ENCODE peak calls at places on chromosomes 3 and 15, in eight cellular contexts. N, Y, E, G, A, P, S and V are unnamed samples.

GRCh38 chr3:131109156-131109555 is 82.5 kb downstream of the NEK11 start:
- DNase-seq in N (no peak), Y (no peak), E (no peak), G (no peak), A (no peak), P (no peak), S (no peak), V (no peak)

GRCh38 chr3:55604846-55605245 is 117.7 kb upstream of the WNT5A start:
- DNase-seq in N (no peak), Y (no peak), E (no peak), G (no peak), A (no peak), P (no peak), S (no peak), V (no peak)

GRCh38 chr3:51163051-51163450 is 222.0 kb upstream of the MANF start:
- DNase-seq in N (no peak), Y (no peak), E (no peak), G (no peak), A (no peak), P (no peak), S (no peak), V (no peak)

GRCh38 chr3:27905625-27906024 is 183.5 kb upstream of the EOMES start:
- DNase-seq in N (no peak), Y (no peak), E (no peak), G (no peak), A (no peak), P (no peak), S (no peak), V (no peak)

GRCh38 chr3:42898896-42899675 is 6.9 kb upstream of the ZNF662 start:
- DNase-seq in N (no peak), Y (no peak), E (no peak), G (no peak), A (no peak), P (no peak), S (no peak), V (no peak)

GRCh38 chr3:174089592-174089991 is 692.0 kb downstream of the NLGN1 start:
- DNase-seq in N (no peak), Y (no peak), E (no peak), G (no peak), A (no peak), P (no peak), S (no peak), V (no peak)

GRCh38 chr3:10507331-10507730 is 1.9 kb upstream of the ATP2B2 start:
- DNase-seq in N (no peak), Y (no peak), E (no peak), G (no peak), A (no peak), P (no peak), S (no peak), V (no peak)

GRCh38 chr3:66228707-66229106 is 7.9 kb downstream of the SLC25A26 start:
- DNase-seq in N (no peak), Y (peak), E (no peak), G (no peak), A (no peak), P (no peak), S (no peak), V (peak)

GRCh38 chr3:177229791-177230190 is 32.5 kb upstream of the TBL1XR1 start:
- DNase-seq in N (no peak), Y (no peak), E (no peak), G (no peak), A (no peak), P (no peak), S (no peak), V (no peak)

GRCh38 chr15:69311319-69311721 is 12.6 kb downstream of the PAQR5 start:
- DNase-seq in N (no peak), Y (no peak), E (no peak), G (no peak), A (no peak), P (no peak), S (no peak), V (peak)

GRCh38 chr15:91224750-91225380 is 124.8 kb downstream of the SV2B start:
- DNase-seq in N (no peak), Y (peak), E (no peak), G (no peak), A (no peak), P (peak), S (no peak), V (peak)

GRCh38 chr15:89106200-89106599 is 17.9 kb downstream of the ABHD2 start:
- DNase-seq in N (no peak), Y (no peak), E (no peak), G (no peak), A (no peak), P (no peak), S (no peak), V (no peak)

GRCh38 chr15:65365229-65365628 is 12.6 kb downstream of the IGDCC3 start:
- DNase-seq in N (no peak), Y (no peak), E (no peak), G (no peak), A (no peak), P (no peak), S (no peak), V (no peak)

GRCh38 chr3:24687646-24688045 is 193.0 kb upstream of the THRB start:
- DNase-seq in N (no peak), Y (no peak), E (no peak), G (no peak), A (no peak), P (no peak), S (no peak), V (no peak)

GRCh38 chr3:129058441-129059194 is 2.0 kb upstream of the GP9 start:
- DNase-seq in N (no peak), Y (peak), E (no peak), G (peak), A (no peak), P (no peak), S (peak), V (no peak)

GRCh38 chr3:134803652-134804051 is 8.6 kb downstream of the EPHB1 start:
- DNase-seq in N (no peak), Y (no peak), E (no peak), G (no peak), A (no peak), P (no peak), S (no peak), V (no peak)

GRCh38 chr15:43440721-43441281 is 52.2 kb downstream of the TP53BP1 start:
- DNase-seq in N (no peak), Y (peak), E (no peak), G (peak), A (no peak), P (no peak), S (no peak), V (peak)

GRCh38 chr3:71421820-71422566 is 161.5 kb downstream of the FOXP1 start:
- DNase-seq in N (no peak), Y (no peak), E (no peak), G (peak), A (peak), P (no peak), S (peak), V (no peak)

GRCh38 chr3:107627962-107628542 is 105.3 kb downstream of the BBX start:
- DNase-seq in N (no peak), Y (no peak), E (no peak), G (no peak), A (no peak), P (no peak), S (no peak), V (no peak)

GRCh38 chr3:188123170-188123920 is 30.6 kb upstream of the LPP start:
- DNase-seq in N (no peak), Y (no peak), E (no peak), G (no peak), A (no peak), P (no peak), S (no peak), V (no peak)

GRCh38 chr3:159174715-159175390 is 373.0 kb downstream of the MFSD1 start:
- DNase-seq in N (no peak), Y (no peak), E (no peak), G (no peak), A (no peak), P (no peak), S (no peak), V (no peak)

GRCh38 chr3:160981217-160981938 is 123.8 kb downstream of the B3GALNT1 start:
- DNase-seq in N (no peak), Y (no peak), E (no peak), G (no peak), A (no peak), P (no peak), S (peak), V (peak)

GRCh38 chr15:67521770-67522568 is 1.0 kb downstream of the C15orf61 start:
- DNase-seq in N (no peak), Y (no peak), E (no peak), G (no peak), A (no peak), P (no peak), S (no peak), V (no peak)

GRCh38 chr3:195075199-195075940 is 195.6 kb downstream of the XXYLT1 start:
- DNase-seq in N (no peak), Y (no peak), E (no peak), G (no peak), A (no peak), P (no peak), S (no peak), V (no peak)

GRCh38 chr15:27260523-27260922 is 289.5 kb downstream of the GABRG3 start:
- DNase-seq in N (no peak), Y (no peak), E (no peak), G (no peak), A (no peak), P (no peak), S (no peak), V (no peak)

GRCh38 chr3:14415501-14415900 is 13.1 kb downstream of the SLC6A6 start:
- DNase-seq in N (no peak), Y (no peak), E (no peak), G (no peak), A (no peak), P (no peak), S (no peak), V (no peak)

GRCh38 chr3:160278210-160278609 is 53.0 kb downstream of the C3orf80 start:
- DNase-seq in N (no peak), Y (no peak), E (no peak), G (no peak), A (no peak), P (no peak), S (no peak), V (no peak)

GRCh38 chr3:151426337-151426648 is 34.6 kb downstream of the IGSF10 start:
- DNase-seq in N (no peak), Y (no peak), E (no peak), G (no peak), A (no peak), P (no peak), S (no peak), V (no peak)

GRCh38 chr15:100338971-100339444 is 2.8 kb downstream of the ADAMTS17 start:
- DNase-seq in N (peak), Y (no peak), E (peak), G (peak), A (no peak), P (peak), S (no peak), V (peak)

GRCh38 chr3:43748179-43748578 is 57.4 kb downstream of the ABHD5 start:
- DNase-seq in N (no peak), Y (no peak), E (no peak), G (no peak), A (no peak), P (no peak), S (no peak), V (no peak)

GRCh38 chr3:48576647-48577046 is 13.1 kb upstream of the UCN2 start:
- DNase-seq in N (no peak), Y (no peak), E (no peak), G (no peak), A (no peak), P (no peak), S (no peak), V (no peak)

GRCh38 chr15:71443538-71443937 is 328.3 kb downstream of the THSD4 start:
- DNase-seq in N (peak), Y (no peak), E (peak), G (peak), A (peak), P (peak), S (no peak), V (peak)

GRCh38 chr3:144085964-144086363 is 114.3 kb downstream of the DIPK2A start:
- DNase-seq in N (no peak), Y (no peak), E (no peak), G (no peak), A (no peak), P (no peak), S (no peak), V (no peak)